ENCODE peak calls at places on chromosomes 7 and 10, in five cellular contexts. One of them, this sample, is unnamed. For H3K27me3, the result is how much of the 10 kb centered on the place peaks cover.

GRCh38 chr7:77940647-77941046 is 142.1 kb downstream of the PHTF2 start:
- DNase-seq in psoas muscle: no peak
- DNase-seq in adrenal gland: peak
- DNase-seq in mesendoderm: peak
- DNase-seq in heart right ventricle: no peak
- DNase-seq in this sample: peak

GRCh38 chr10:130220251-130221185 is 84.3 kb downstream of the GLRX3 start:
- DNase-seq in psoas muscle: no peak
- DNase-seq in adrenal gland: no peak
- DNase-seq in heart right ventricle: no peak
- DNase-seq in mesendoderm: no peak
- DNase-seq in this sample: no peak

GRCh38 chr7:69336976-69337375 is 261.3 kb upstream of the AUTS2 start:
- DNase-seq in mesendoderm: peak
- DNase-seq in heart right ventricle: no peak
- DNase-seq in psoas muscle: no peak
- DNase-seq in adrenal gland: no peak
- DNase-seq in this sample: no peak

GRCh38 chr7:45024126-45024744 is 24.2 kb downstream of the CCM2 start:
- DNase-seq in heart right ventricle: no peak
- DNase-seq in psoas muscle: no peak
- DNase-seq in adrenal gland: peak
- DNase-seq in mesendoderm: no peak
- DNase-seq in this sample: no peak

GRCh38 chr7:28490831-28491230 is 78.5 kb downstream of the CREB5 start:
- DNase-seq in heart right ventricle: no peak
- DNase-seq in adrenal gland: no peak
- DNase-seq in psoas muscle: no peak
- DNase-seq in mesendoderm: no peak
- DNase-seq in this sample: no peak

GRCh38 chr7:147332988-147333387 is 1216.4 kb downstream of the CNTNAP2 start:
- DNase-seq in heart right ventricle: no peak
- DNase-seq in mesendoderm: no peak
- DNase-seq in adrenal gland: no peak
- DNase-seq in psoas muscle: no peak
- DNase-seq in this sample: no peak

GRCh38 chr7:87287738-87288341 is 57.6 kb upstream of the CROT start:
- DNase-seq in adrenal gland: no peak
- DNase-seq in mesendoderm: no peak
- DNase-seq in heart right ventricle: no peak
- DNase-seq in psoas muscle: no peak
- DNase-seq in this sample: no peak

GRCh38 chr10:8242295-8242872 is 187.9 kb downstream of the GATA3 start:
- DNase-seq in mesendoderm: peak
- DNase-seq in psoas muscle: no peak
- DNase-seq in adrenal gland: no peak
- DNase-seq in heart right ventricle: no peak
- DNase-seq in this sample: no peak

GRCh38 chr7:26038201-26038990 is 113.6 kb upstream of the NFE2L3 start:
- DNase-seq in mesendoderm: no peak
- DNase-seq in heart right ventricle: no peak
- DNase-seq in psoas muscle: no peak
- DNase-seq in adrenal gland: no peak
- DNase-seq in this sample: no peak

GRCh38 chr10:21499580-21499909 is 25.9 kb downstream of the SKIDA1 start:
- DNase-seq in adrenal gland: no peak
- DNase-seq in mesendoderm: peak
- DNase-seq in heart right ventricle: no peak
- DNase-seq in psoas muscle: no peak
- DNase-seq in this sample: no peak

GRCh38 chr7:27188666-27189559 is 3.9 kb upstream of the HOXA11 start:
- DNase-seq in mesendoderm: peak
- DNase-seq in heart right ventricle: no peak
- DNase-seq in adrenal gland: peak
- DNase-seq in psoas muscle: peak
- DNase-seq in this sample: no peak
- H3K27me3 ChIP-seq in mesendoderm: half or more
- H3K27me3 ChIP-seq in heart right ventricle: half or more
- H3K27me3 ChIP-seq in adrenal gland: half or more
- H3K27me3 ChIP-seq in psoas muscle: under half
- H3K27me3 ChIP-seq in this sample: half or more

GRCh38 chr7:117065585-117066150 is 112.4 kb downstream of the ST7 start:
- DNase-seq in heart right ventricle: no peak
- DNase-seq in adrenal gland: no peak
- DNase-seq in psoas muscle: no peak
- DNase-seq in mesendoderm: peak
- DNase-seq in this sample: no peak
- H3K27me3 ChIP-seq in heart right ventricle: under half
- H3K27me3 ChIP-seq in adrenal gland: under half
- H3K27me3 ChIP-seq in psoas muscle: under half
- H3K27me3 ChIP-seq in mesendoderm: under half
- H3K27me3 ChIP-seq in this sample: under half

DNA sequence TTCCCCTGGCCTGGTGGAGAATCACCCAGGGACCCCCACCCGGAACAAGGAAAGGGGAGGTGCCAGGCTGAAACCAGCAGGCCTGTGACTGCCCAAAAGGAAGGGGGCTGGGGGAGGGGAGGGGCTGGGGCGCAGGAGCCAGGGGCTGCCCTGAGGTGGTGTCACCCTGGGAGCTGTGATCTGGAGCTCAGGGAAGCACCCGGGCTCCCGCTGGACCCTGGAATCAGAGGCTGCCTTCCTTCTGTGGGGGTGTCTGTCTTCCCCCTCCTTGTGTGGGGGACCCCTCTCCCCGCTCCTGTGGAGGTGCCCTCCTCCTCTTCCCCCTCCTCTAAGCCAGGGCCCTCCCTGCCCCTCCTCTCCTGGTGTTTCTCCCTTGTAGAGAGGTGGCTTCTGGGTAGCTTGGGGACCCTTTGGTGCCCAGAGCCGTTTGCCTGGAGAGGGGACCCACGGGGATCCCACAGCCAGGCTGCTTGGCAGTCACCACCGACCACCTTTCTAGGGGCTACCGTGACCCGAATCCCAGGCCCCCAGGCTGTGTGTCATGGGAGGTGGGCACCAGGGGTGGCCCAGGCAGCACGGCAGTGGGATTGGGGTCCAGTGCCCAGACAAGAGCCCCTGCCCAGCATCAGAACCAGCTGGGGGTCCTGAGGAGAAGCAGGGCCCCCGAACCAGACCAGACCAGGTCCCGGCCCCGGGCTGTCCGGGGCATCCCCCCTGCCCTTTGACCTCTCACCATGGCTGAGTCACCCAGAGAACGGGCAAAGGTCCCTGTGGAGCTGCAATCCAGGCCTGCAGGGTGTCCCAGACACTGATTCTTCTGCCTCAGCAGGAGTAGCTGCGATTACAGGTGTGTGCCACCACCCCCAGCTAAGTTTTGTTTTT is 704 bp downstream of the PRAP1 start:
- DNase-seq in heart right ventricle: no peak
- DNase-seq in mesendoderm: no peak
- DNase-seq in adrenal gland: no peak
- DNase-seq in psoas muscle: no peak
- DNase-seq in this sample: no peak
- H3K27me3 ChIP-seq in heart right ventricle: half or more
- H3K27me3 ChIP-seq in mesendoderm: under half
- H3K27me3 ChIP-seq in adrenal gland: under half
- H3K27me3 ChIP-seq in psoas muscle: under half
- H3K27me3 ChIP-seq in this sample: under half

DNA sequence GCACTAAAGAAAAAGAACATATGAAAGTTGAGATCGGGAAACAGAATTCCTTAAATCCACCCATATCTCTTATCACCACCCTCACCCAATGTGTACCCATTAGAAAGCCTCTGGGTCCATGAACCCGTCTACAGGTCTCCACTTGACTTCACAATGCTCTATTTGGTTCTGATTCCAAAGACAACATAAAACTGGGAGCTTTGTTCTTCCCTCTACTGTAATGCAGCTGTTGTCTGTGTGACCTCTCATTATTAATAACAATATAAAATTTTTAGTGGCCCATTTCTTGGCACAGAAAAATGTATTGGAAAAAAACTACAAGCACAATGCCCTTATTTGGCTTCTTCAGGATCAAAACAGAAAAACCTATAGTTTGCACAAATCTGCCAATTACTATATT is 30.0 kb downstream of the DOCK4 start:
- DNase-seq in adrenal gland: no peak
- DNase-seq in mesendoderm: no peak
- DNase-seq in heart right ventricle: no peak
- DNase-seq in psoas muscle: no peak
- DNase-seq in this sample: no peak
- H3K27me3 ChIP-seq in adrenal gland: under half
- H3K27me3 ChIP-seq in mesendoderm: under half
- H3K27me3 ChIP-seq in heart right ventricle: under half
- H3K27me3 ChIP-seq in psoas muscle: under half
- H3K27me3 ChIP-seq in this sample: under half

GRCh38 chr10:84195044-84195830 is 900 bp downstream of the CDHR1 start:
- DNase-seq in heart right ventricle: no peak
- DNase-seq in psoas muscle: no peak
- DNase-seq in adrenal gland: no peak
- DNase-seq in mesendoderm: no peak
- DNase-seq in this sample: no peak
- H3K27me3 ChIP-seq in heart right ventricle: half or more
- H3K27me3 ChIP-seq in psoas muscle: under half
- H3K27me3 ChIP-seq in adrenal gland: under half
- H3K27me3 ChIP-seq in mesendoderm: under half
- H3K27me3 ChIP-seq in this sample: under half

DNA sequence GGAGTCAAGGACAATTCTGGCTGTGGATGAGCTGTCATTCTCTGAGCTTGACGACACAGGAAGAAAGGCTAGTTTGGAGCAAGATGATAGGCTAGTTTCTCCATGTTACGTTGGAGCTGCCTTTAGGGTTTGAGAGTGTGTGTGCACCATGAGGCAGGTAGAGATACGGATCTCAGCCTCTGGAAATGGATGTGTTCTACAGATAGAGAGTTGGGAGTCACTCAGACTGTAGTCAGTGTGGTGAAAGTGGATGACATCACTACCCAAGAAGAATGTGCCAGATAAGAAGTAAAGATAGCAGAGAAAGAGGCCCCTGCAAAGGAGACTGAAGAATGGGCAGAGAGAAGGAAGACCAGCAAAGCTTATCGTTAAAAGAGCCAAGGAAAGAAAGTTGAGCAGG is 42.4 kb downstream of the PNLIPRP3 start:
- DNase-seq in mesendoderm: peak
- DNase-seq in heart right ventricle: no peak
- DNase-seq in adrenal gland: no peak
- DNase-seq in psoas muscle: no peak
- DNase-seq in this sample: no peak
- H3K27me3 ChIP-seq in mesendoderm: under half
- H3K27me3 ChIP-seq in heart right ventricle: under half
- H3K27me3 ChIP-seq in adrenal gland: under half
- H3K27me3 ChIP-seq in psoas muscle: under half
- H3K27me3 ChIP-seq in this sample: under half